ENCODE peak calls at places on chromosome 3, in four cellular contexts. R is fibroblast of gingiva; D is mucosa of descending colon; E is central memory CD4-positive, alpha-beta T cell. M is an unnamed sample.

GRCh38 chr3:131110087-131110486 is 83.4 kb downstream of the NEK11 start:
- DNase-seq in R (no peak), D (no peak), E (no peak), M (no peak)

GRCh38 chr3:85808750-85809149 is 850.0 kb downstream of the CADM2 start:
- DNase-seq in R (no peak), D (no peak), E (no peak), M (no peak)

GRCh38 chr3:46694520-46694919 is 1.0 kb upstream of the ALS2CL start:
- DNase-seq in R (no peak), D (no peak), E (no peak), M (no peak)

GRCh38 chr3:58623478-58623877 is 43.1 kb downstream of the FAM3D start:
- DNase-seq in R (no peak), D (no peak), E (no peak), M (no peak)

GRCh38 chr3:71581981-71582611 is 1.4 kb downstream of the FOXP1 start:
- DNase-seq in R (peak; percentile 12), D (peak; percentile 73), E (no peak), M (no peak)

GRCh38 chr3:48215019-48215418 is 8.3 kb upstream of the CAMP start:
- DNase-seq in R (no peak), D (no peak), E (no peak), M (no peak)

GRCh38 chr3:69738291-69738690 is 973 bp upstream of the MITF start:
- DNase-seq in R (peak; percentile 54), D (no peak), E (no peak), M (no peak)

GRCh38 chr3:23549148-23549910 is 256.4 kb upstream of the UBE2E1 start:
- DNase-seq in R (no peak), D (no peak), E (no peak), M (no peak)

GRCh38 chr3:184565421-184566211 is 4.0 kb downstream of the EPHB3 start:
- DNase-seq in R (peak; percentile 76), D (peak; percentile 79), E (no peak), M (no peak)

M was measured in T-helper 22 cell.